ENCODE peak calls at places on chromosome 13, in ten cellular contexts. C, U, R, S, B, X, O, M, F and A are unnamed samples.

GRCh38 chr13:111326621-111326965 is 6.2 kb downstream of the TEX29 start:
- DNase-seq in R (no peak), X (no peak), M (no peak), F (no peak), B (no peak), S (no peak), O (no peak), U (no peak), C (no peak), A (no peak)

GRCh38 chr13:42478531-42479156 is 95.3 kb upstream of the TNFSF11 start:
- DNase-seq in X (no peak), C (no peak), B (peak), U (no peak), S (peak), O (no peak), F (no peak), M (no peak), R (peak), A (no peak)

GRCh38 chr13:112696869-112697465 is 7.1 kb downstream of the ATP11A start:
- DNase-seq in U (no peak), M (no peak), C (no peak), O (no peak), F (no peak), S (no peak), X (no peak), B (no peak), R (no peak), A (no peak)

GRCh38 chr13:66723606-66724005 is 506.5 kb downstream of the PCDH9 start:
- DNase-seq in U (no peak), F (no peak), M (peak), S (no peak), B (no peak), X (no peak), O (no peak), R (no peak), C (no peak), A (no peak)

GRCh38 chr13:74325106-74325505 is 190.9 kb upstream of the KLF12 start:
- DNase-seq in M (no peak), S (no peak), R (peak), X (no peak), C (peak), O (no peak), B (peak), F (no peak), U (no peak), A (peak)

GRCh38 chr13:106562301-106562700 is 5.6 kb downstream of the ARGLU1 start:
- DNase-seq in B (no peak), U (no peak), F (no peak), R (no peak), O (no peak), C (no peak), X (no peak), S (no peak), M (no peak), A (no peak)

GRCh38 chr13:48600374-48601364 is 53.1 kb upstream of the CYSLTR2 start:
- DNase-seq in S (no peak), B (no peak), X (peak), C (no peak), M (no peak), U (no peak), R (peak), F (no peak), O (no peak), A (no peak)

GRCh38 chr13:79710376-79710775 is 229.4 kb downstream of the NDFIP2 start:
- DNase-seq in O (no peak), F (no peak), C (no peak), B (no peak), U (no peak), M (no peak), R (peak), X (no peak), S (no peak), A (no peak)

GRCh38 chr13:27137759-27138158 is 33.9 kb downstream of the USP12 start:
- DNase-seq in O (no peak), M (no peak), C (peak), R (no peak), B (no peak), S (no peak), F (no peak), X (no peak), U (no peak), A (no peak)

GRCh38 chr13:34926513-34926912 is 15.6 kb upstream of the NBEA start:
- DNase-seq in O (no peak), U (no peak), S (no peak), X (no peak), B (peak), R (no peak), F (no peak), M (no peak), C (no peak), A (no peak)

GRCh38 chr13:99087130-99087953 is 109.5 kb upstream of the DOCK9 start:
- DNase-seq in B (peak), C (peak), O (peak), U (peak), R (peak), X (peak), S (peak), F (peak), M (peak), A (peak)

GRCh38 chr13:46359731-46360130 is 27.3 kb downstream of the RUBCNL start:
- DNase-seq in F (no peak), R (peak), M (no peak), C (no peak), S (no peak), B (no peak), U (no peak), O (no peak), X (no peak), A (no peak)